ENCODE peak calls at places on chromosomes 4 and X, in four cellular contexts. V is tibial artery; O is CD4-positive, alpha-beta T cell; P is heart left ventricle. F is an unnamed sample.

GRCh38 chrX:72652132-72652531 is 62.0 kb downstream of the PHKA1 start:
- DNase-seq in V (no peak), P (no peak), O (no peak), F (no peak)

GRCh38 chr4:69054578-69055200 is 41.6 kb upstream of the UGT2B7 start:
- DNase-seq in P (no peak), V (no peak), O (no peak), F (no peak)

GRCh38 chr4:162804323-162804924 is 362.3 kb downstream of the NAF1 start:
- DNase-seq in V (no peak), O (no peak), P (no peak), F (no peak)

GRCh38 chrX:141879616-141880015 is 24.1 kb upstream of the MAGEC1 start:
- DNase-seq in V (no peak), O (no peak), P (no peak), F (no peak)

GRCh38 chr4:24805566-24805965 is 10.2 kb downstream of the SOD3 start:
- DNase-seq in V (no peak), O (no peak), P (no peak), F (no peak)

GRCh38 chrX:22095306-22095705 is 63.2 kb downstream of the PHEX start:
- DNase-seq in V (peak; percentile 57), O (no peak), P (peak; percentile 7), F (no peak)

GRCh38 chr4:174037049-174037448 is 246.4 kb downstream of the FBXO8 start:
- DNase-seq in P (no peak), V (no peak), O (no peak), F (no peak)

GRCh38 chr4:130210871-130211270 is 1114.9 kb downstream of the C4orf33 start:
- DNase-seq in V (no peak), O (no peak), P (no peak), F (no peak)

GRCh38 chrX:138001219-138001618 is 435.3 kb downstream of the ZIC3 start:
- DNase-seq in O (no peak), P (no peak), V (no peak), F (no peak)

GRCh38 chr4:4633431-4633830 is 91.6 kb upstream of the STX18 start:
- DNase-seq in O (no peak), P (no peak), V (no peak), F (no peak)

GRCh38 chr4:48815483-48815882 is 15.4 kb upstream of the OCIAD1 start:
- DNase-seq in V (no peak), O (no peak), P (no peak), F (no peak)

GRCh38 chrX:19659929-19660328 is 144.6 kb upstream of the MAP3K15 start:
- DNase-seq in P (no peak), V (no peak), O (no peak), F (no peak)

GRCh38 chr4:184727430-184727829 is 6.5 kb downstream of the CENPU start:
- DNase-seq in V (no peak), P (no peak), O (no peak), F (no peak)

GRCh38 chr4:176778063-176778462 is 14.7 kb downstream of the VEGFC start:
- DNase-seq in O (no peak), P (no peak), V (no peak), F (no peak)

GRCh38 chrX:51484616-51485015 is 11.8 kb downstream of the NUDT11 start:
- DNase-seq in O (no peak), V (no peak), P (no peak), F (no peak)

GRCh38 chrX:44946771-44947170 is 73.8 kb downstream of the KDM6A start:
- DNase-seq in O (no peak), V (no peak), P (no peak), F (no peak)

GRCh38 chrX:116204947-116205346 is 34.4 kb downstream of the AGTR2 start:
- DNase-seq in V (no peak), P (no peak), O (no peak), F (no peak)

GRCh38 chrX:51598899-51599298 is 19.8 kb downstream of the CENPVL3 start:
- DNase-seq in P (no peak), O (no peak), V (no peak), F (no peak)

GRCh38 chrX:22950278-22951266 is 49.2 kb upstream of the DDX53 start:
- DNase-seq in V (no peak), P (no peak), O (no peak), F (no peak)

GRCh38 chr4:142815834-142816233 is 30.3 kb downstream of the INPP4B start:
- DNase-seq in O (no peak), P (no peak), V (no peak), F (no peak)

GRCh38 chrX:70482300-70482699 is 37.7 kb downstream of the DLG3 start:
- DNase-seq in O (no peak), P (no peak), V (no peak), F (no peak)

GRCh38 chr4:3492741-3493719 is 29.9 kb downstream of the DOK7 start:
- DNase-seq in V (no peak), P (no peak), O (no peak), F (no peak)

GRCh38 chr4:177455591-177455990 is 13.4 kb upstream of the AGA start:
- DNase-seq in P (no peak), O (no peak), V (no peak), F (no peak)

GRCh38 chrX:67917412-67918010 is 373.7 kb downstream of the AR start:
- DNase-seq in O (no peak), V (no peak), P (no peak), F (no peak)

GRCh38 chrX:130079824-130080406 is 30.4 kb downstream of the ELF4 start:
- DNase-seq in O (peak; percentile 45), P (peak; percentile 40), V (peak; percentile 59), F (no peak)

GRCh38 chr4:5888706-5889696 is 3.9 kb downstream of the CRMP1 start:
- DNase-seq in P (no peak), O (no peak), V (no peak), F (no peak)
- H3K27me3 ChIP-seq in P (peaks cover 50% of the 10 kb centered on the region), O (peaks cover 54% of the 10 kb centered on the region), V (no peaks in the 10 kb centered on the region), F (no peaks in the 10 kb centered on the region)

GRCh38 chr4:1168291-1169031 is 3.9 kb downstream of the SPON2 start:
- DNase-seq in O (no peak), V (peak; percentile 19), P (no peak), F (no peak)
- H3K27me3 ChIP-seq in O (peaks cover 27% of the 10 kb centered on the region), V (no peaks in the 10 kb centered on the region), P (peaks cover 12% of the 10 kb centered on the region), F (no peaks in the 10 kb centered on the region)

GRCh38 chrX:153804100-153804595 is 9.7 kb downstream of the SSR4 start:
- DNase-seq in V (no peak), P (no peak), O (no peak), F (no peak)

GRCh38 chrX:153802513-153803045 is 8.1 kb downstream of the SSR4 start:
- DNase-seq in P (no peak), O (no peak), V (no peak), F (no peak)

GRCh38 chrX:153804621-153805020 is 10.2 kb downstream of the SSR4 start:
- DNase-seq in P (no peak), V (no peak), O (no peak), F (no peak)

GRCh38 chrX:153801646-153802045 is 7.2 kb downstream of the SSR4 start:
- DNase-seq in O (no peak), P (no peak), V (no peak), F (no peak)

DNA sequence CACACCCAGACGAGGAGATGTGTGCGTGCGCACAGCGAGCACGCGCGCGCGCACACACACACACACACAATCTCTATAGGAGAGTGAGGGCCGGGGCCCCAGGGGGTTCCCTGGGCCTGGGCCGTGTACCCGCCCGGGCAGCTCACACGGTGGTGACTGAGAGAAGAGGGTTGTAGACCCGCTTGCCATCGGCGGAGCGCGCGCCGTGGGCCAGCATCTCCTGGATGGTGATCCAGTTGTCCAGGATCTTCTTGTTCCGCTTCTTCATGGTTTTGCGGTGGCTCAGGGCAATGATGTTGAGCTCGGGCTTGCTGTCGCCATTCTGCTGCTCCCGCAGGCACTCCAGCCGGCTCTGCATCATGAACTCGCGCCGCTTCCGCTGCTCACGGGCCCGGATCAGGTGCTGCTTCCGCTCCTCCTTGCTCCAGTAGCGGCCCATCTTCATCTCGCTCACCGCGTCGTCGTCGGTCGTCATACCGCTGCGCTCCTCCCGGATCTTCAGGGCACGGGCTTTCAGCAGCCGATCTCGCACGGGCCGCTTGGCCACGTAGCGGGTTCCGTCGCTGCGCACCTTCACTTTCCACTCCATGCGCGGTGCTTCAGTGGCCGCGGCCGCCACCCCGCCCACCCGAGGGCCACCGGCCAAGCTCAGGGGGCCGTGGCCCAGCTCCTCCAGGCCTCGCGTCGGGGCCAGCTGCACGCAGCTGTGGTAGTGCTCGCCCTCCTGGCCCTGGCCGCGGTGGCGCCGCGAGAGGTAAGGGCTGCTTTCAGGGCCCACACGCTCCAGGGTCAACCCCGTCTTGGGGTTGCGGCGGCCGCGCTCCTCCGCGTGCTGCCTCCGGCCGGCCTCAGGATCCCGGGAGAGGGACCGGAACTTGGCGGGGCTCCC is 9.0 kb downstream of the SSR4 start:
- DNase-seq in O (no peak), P (no peak), V (no peak), F (no peak)
- H3K27me3 ChIP-seq in O (no peaks in the 10 kb centered on the region), P (no peaks in the 10 kb centered on the region), V (no peaks in the 10 kb centered on the region), F (no peaks in the 10 kb centered on the region)

GRCh38 chrX:125402807-125403206 is 83.1 kb downstream of the TEX13C start:
- DNase-seq in O (no peak), P (no peak), V (no peak), F (no peak)
- H3K27me3 ChIP-seq in O (no peaks in the 10 kb centered on the region), P (no peaks in the 10 kb centered on the region), V (no peaks in the 10 kb centered on the region), F (no peaks in the 10 kb centered on the region)

GRCh38 chrX:139196890-139197289 is 333.6 kb upstream of the F9 start:
- DNase-seq in P (no peak), V (no peak), O (no peak), F (no peak)
- H3K27me3 ChIP-seq in P (no peaks in the 10 kb centered on the region), V (no peaks in the 10 kb centered on the region), O (peaks cover 32% of the 10 kb centered on the region), F (no peaks in the 10 kb centered on the region)

GRCh38 chr4:1413687-1414479 is 7.6 kb upstream of the NKX1-1 start:
- DNase-seq in O (no peak), P (no peak), V (no peak), F (peak; percentile 42)
- H3K27me3 ChIP-seq in O (peaks cover 71% of the 10 kb centered on the region), P (peaks cover 48% of the 10 kb centered on the region), V (no peaks in the 10 kb centered on the region), F (no peaks in the 10 kb centered on the region)